ENCODE peak calls at places on chromosomes 4 and X, in nine cellular contexts. B is right lobe of liver, I is breast epithelium, W is A549, X is tibial artery, L is neural progenitor cell, G is ovary, F is stomach, K is right cardiac atrium. P is an unnamed sample. For H3K4me1, the result is how much of the 10 kb centered on the place peaks cover.

GRCh38 chr4:46656071-46656470 is 253.0 kb downstream of the COX7B2 start:
- DNase-seq in W (no peak), I (no peak), X (no peak), F (no peak), G (no peak), B (no peak), K (no peak), L (no peak), P (no peak)

GRCh38 chr4:147768113-147768512 is 36.2 kb downstream of the ARHGAP10 start:
- DNase-seq in L (no peak), X (no peak), I (no peak), K (no peak), W (peak), F (no peak), B (no peak), G (no peak), P (no peak)

GRCh38 chr4:4985844-4986243 is 33.4 kb downstream of the CYTL1 start:
- DNase-seq in L (peak), K (no peak), W (no peak), X (no peak), B (no peak), G (no peak), F (no peak), I (no peak), P (no peak)

GRCh38 chr4:110124721-110125120 is 73.7 kb downstream of the ELOVL6 start:
- DNase-seq in W (no peak), B (no peak), K (no peak), G (no peak), F (no peak), X (no peak), L (no peak), I (no peak), P (no peak)

GRCh38 chr4:2400841-2401609 is 17.4 kb downstream of the ZFYVE28 start:
- DNase-seq in X (peak), I (no peak), G (no peak), W (no peak), B (no peak), K (no peak), L (no peak), F (no peak), P (no peak)

GRCh38 chr4:38804654-38805295 is at the start of gene TLR1:
- DNase-seq in G (no peak), K (no peak), F (no peak), I (no peak), W (no peak), X (no peak), B (no peak), L (peak), P (no peak)

GRCh38 chr4:96543346-96543745 is 703.5 kb downstream of the PDHA2 start:
- DNase-seq in X (no peak), F (no peak), G (no peak), B (no peak), L (no peak), K (no peak), W (no peak), I (no peak), P (no peak)

GRCh38 chr4:14221176-14221575 is 593.7 kb upstream of the BOD1L1 start:
- DNase-seq in X (no peak), B (no peak), W (no peak), F (no peak), K (no peak), I (no peak), L (no peak), G (no peak), P (no peak)

GRCh38 chr4:74619931-74620702 is 174.2 kb downstream of the BTC start:
- DNase-seq in K (no peak), L (no peak), G (no peak), F (no peak), X (no peak), B (no peak), W (no peak), I (no peak), P (no peak)

GRCh38 chr4:4857809-4858508 is 1.5 kb upstream of the MSX1 start:
- DNase-seq in F (no peak), B (no peak), L (peak), G (peak), X (no peak), K (peak), W (no peak), I (no peak), P (no peak)

GRCh38 chrX:41922694-41923171 is 621 bp downstream of the CASK start:
- DNase-seq in B (peak), X (peak), W (peak), I (no peak), L (peak), F (no peak), K (peak), G (peak), P (peak)

GRCh38 chr4:83548151-83548905 is 12.4 kb downstream of the GPAT3 start:
- DNase-seq in B (peak), W (peak), X (peak), G (no peak), F (peak), L (no peak), K (peak), I (peak), P (peak)

GRCh38 chr4:128958194-128958593 is 135.1 kb downstream of the SCLT1 start:
- DNase-seq in F (no peak), G (no peak), B (no peak), I (no peak), W (no peak), L (no peak), X (no peak), K (no peak), P (no peak)

GRCh38 chr4:149371021-149371420 is 444.6 kb downstream of the IQCM start:
- DNase-seq in K (no peak), F (no peak), I (no peak), L (peak), G (no peak), X (no peak), W (peak), B (peak), P (no peak)

GRCh38 chr4:74659576-74660411 is 134.5 kb downstream of the BTC start:
- DNase-seq in K (no peak), L (no peak), F (no peak), I (no peak), G (no peak), W (peak), B (no peak), X (no peak), P (no peak)

GRCh38 chrX:86241547-86241946 is 93.3 kb downstream of the DACH2 start:
- DNase-seq in G (no peak), F (no peak), W (no peak), X (no peak), I (no peak), K (no peak), L (no peak), B (no peak), P (no peak)

GRCh38 chr4:76277667-76278066 is 26.1 kb downstream of the FAM47E start:
- DNase-seq in L (no peak), G (no peak), B (no peak), I (no peak), X (no peak), F (no peak), K (no peak), W (no peak), P (no peak)

GRCh38 chr4:77881460-77882295 is 19.0 kb downstream of the MRPL1 start:
- DNase-seq in G (no peak), X (no peak), K (no peak), W (no peak), L (no peak), I (no peak), F (no peak), B (no peak), P (no peak)

GRCh38 chrX:134623293-134624045 is 34.8 kb downstream of the PLAC1 start:
- DNase-seq in I (no peak), B (no peak), F (no peak), X (no peak), W (no peak), K (no peak), G (no peak), L (no peak), P (no peak)

GRCh38 chrX:2767631-2768455 is 16.0 kb downstream of the XG start:
- DNase-seq in F (no peak), X (peak), B (peak), L (peak), I (no peak), G (no peak), W (peak), K (peak), P (peak)

GRCh38 chrX:39894626-39895025 is 203.1 kb downstream of the BCOR start:
- DNase-seq in B (no peak), X (no peak), F (peak), W (no peak), G (no peak), K (peak), L (no peak), I (no peak), P (peak)

GRCh38 chr4:108535757-108536156 is 84.6 kb upstream of the RPL34 start:
- DNase-seq in L (no peak), X (no peak), I (no peak), B (no peak), K (no peak), W (no peak), G (no peak), F (no peak), P (no peak)

GRCh38 chr4:165355900-165356300 is 22.9 kb upstream of the CPE start:
- DNase-seq in B (no peak), G (no peak), W (no peak), K (peak), I (no peak), L (peak), F (no peak), X (no peak), P (no peak)

GRCh38 chr4:19987746-19988145 is 264.0 kb upstream of the SLIT2 start:
- DNase-seq in X (no peak), F (no peak), I (no peak), B (no peak), K (no peak), W (no peak), G (no peak), L (no peak), P (no peak)
- H3K4me1 ChIP-seq in X (under half), F (under half), I (under half), B (under half), K (under half), W (under half), G (under half), L (under half), P (under half)

GRCh38 chr4:41207330-41207831 is 7.0 kb downstream of the APBB2 start:
- DNase-seq in F (no peak), G (no peak), L (no peak), B (no peak), W (no peak), X (no peak), K (peak), I (no peak), P (no peak)

GRCh38 chr4:41203841-41204240 is 10.5 kb downstream of the APBB2 start:
- DNase-seq in B (no peak), K (no peak), L (no peak), I (no peak), X (no peak), F (no peak), G (no peak), W (no peak), P (no peak)

GRCh38 chr4:41204400-41204978 is 9.9 kb downstream of the APBB2 start:
- DNase-seq in B (peak), G (peak), W (no peak), K (peak), I (no peak), L (no peak), X (no peak), F (peak), P (no peak)

GRCh38 chr4:41205130-41205529 is 9.2 kb downstream of the APBB2 start:
- DNase-seq in G (no peak), W (no peak), X (no peak), K (no peak), F (no peak), B (no peak), I (no peak), L (no peak), P (no peak)

DNA sequence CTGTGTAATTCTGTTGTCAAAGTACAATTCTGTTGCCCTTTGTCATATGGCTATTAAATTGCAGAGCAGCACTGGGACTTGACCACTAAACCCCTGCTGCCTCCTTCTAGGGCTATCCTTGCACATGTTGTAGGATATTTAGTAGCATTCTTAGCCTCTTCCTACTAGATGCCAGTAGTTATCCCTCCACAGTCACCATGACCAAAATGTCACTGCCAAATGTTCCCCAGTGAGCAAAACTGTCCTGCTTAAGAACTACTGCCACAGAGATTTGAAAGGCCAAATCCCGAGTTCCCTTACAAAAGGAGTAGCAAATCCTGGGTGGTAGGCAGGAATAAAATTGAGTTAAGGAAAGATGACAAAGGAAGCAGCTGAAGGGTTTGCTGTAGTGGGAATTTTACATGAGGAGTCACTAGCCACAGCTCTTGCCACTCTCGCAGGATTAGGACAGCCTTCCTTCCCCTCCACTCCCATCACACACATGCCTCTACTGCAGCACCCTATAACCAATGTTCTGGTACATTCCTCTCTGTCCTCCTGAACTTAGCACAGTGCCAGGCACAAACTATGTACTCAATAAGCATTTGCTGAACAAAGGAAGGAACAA is 8.4 kb downstream of the APBB2 start:
- DNase-seq in W (no peak), B (no peak), K (no peak), F (no peak), G (no peak), I (no peak), L (no peak), X (no peak), P (no peak)
- H3K4me1 ChIP-seq in W (under half), B (under half), K (under half), F (under half), G (under half), I (under half), L (under half), X (half or more), P (under half)

GRCh38 chr4:159141193-159141592 is 38.3 kb downstream of the RAPGEF2 start:
- DNase-seq in X (no peak), B (no peak), W (no peak), G (no peak), L (no peak), K (no peak), I (no peak), F (no peak), P (no peak)
- H3K4me1 ChIP-seq in X (half or more), B (under half), W (under half), G (under half), L (under half), K (under half), I (under half), F (under half), P (under half)

GRCh38 chrX:150577174-150577573 is 8.8 kb downstream of the MTM1 start:
- DNase-seq in F (no peak), G (no peak), B (no peak), L (no peak), K (no peak), W (no peak), X (no peak), I (no peak), P (no peak)
- H3K4me1 ChIP-seq in F (under half), G (under half), B (under half), L (under half), K (under half), W (half or more), X (under half), I (under half), P (under half)